ENCODE peak calls at places on chromosome 6, in seven cellular contexts. One of them, this sample, is unnamed.

GRCh38 chr6:127851197-127851596 is 49.7 kb downstream of the THEMIS start:
- DNase-seq in left ventricle myocardium inferior: no peak
- DNase-seq in GM12878: no peak
- DNase-seq in A549: no peak
- DNase-seq in Peyer's patch: no peak
- DNase-seq in IMR-90: peak; percentile 26
- DNase-seq in H9: no peak
- DNase-seq in this sample: no peak

GRCh38 chr6:36598326-36598725 is 4.2 kb downstream of the SRSF3 start:
- DNase-seq in Peyer's patch: peak; percentile 47
- DNase-seq in A549: no peak
- DNase-seq in left ventricle myocardium inferior: no peak
- DNase-seq in H9: no peak
- DNase-seq in IMR-90: no peak
- DNase-seq in GM12878: no peak
- DNase-seq in this sample: no peak

GRCh38 chr6:43436577-43437282 is 9.4 kb downstream of the ABCC10 start:
- DNase-seq in GM12878: no peak
- DNase-seq in H9: no peak
- DNase-seq in left ventricle myocardium inferior: no peak
- DNase-seq in Peyer's patch: no peak
- DNase-seq in IMR-90: peak; percentile 65
- DNase-seq in A549: peak; percentile 48
- DNase-seq in this sample: no peak

GRCh38 chr6:25405442-25405841 is 126.3 kb downstream of the CARMIL1 start:
- DNase-seq in A549: no peak
- DNase-seq in Peyer's patch: no peak
- DNase-seq in IMR-90: no peak
- DNase-seq in H9: no peak
- DNase-seq in left ventricle myocardium inferior: no peak
- DNase-seq in GM12878: no peak
- DNase-seq in this sample: no peak

GRCh38 chr6:117482240-117483003 is at the start of gene DCBLD1:
- DNase-seq in IMR-90: peak; percentile 70
- DNase-seq in A549: peak; percentile 58
- DNase-seq in GM12878: no peak
- DNase-seq in Peyer's patch: peak; percentile 86
- DNase-seq in H9: peak; percentile 84
- DNase-seq in left ventricle myocardium inferior: peak; percentile 77
- DNase-seq in this sample: peak; percentile 12

GRCh38 chr6:90694802-90695201 is 107.9 kb upstream of the MAP3K7 start:
- DNase-seq in IMR-90: no peak
- DNase-seq in A549: no peak
- DNase-seq in Peyer's patch: no peak
- DNase-seq in H9: no peak
- DNase-seq in GM12878: no peak
- DNase-seq in left ventricle myocardium inferior: no peak
- DNase-seq in this sample: no peak

GRCh38 chr6:70304611-70305010 is 1.7 kb upstream of the COL9A1 start:
- DNase-seq in IMR-90: no peak
- DNase-seq in A549: no peak
- DNase-seq in GM12878: no peak
- DNase-seq in left ventricle myocardium inferior: no peak
- DNase-seq in H9: no peak
- DNase-seq in Peyer's patch: no peak
- DNase-seq in this sample: no peak

GRCh38 chr6:17482711-17483110 is 89.3 kb downstream of the CAP2 start:
- DNase-seq in GM12878: no peak
- DNase-seq in Peyer's patch: no peak
- DNase-seq in H9: no peak
- DNase-seq in IMR-90: no peak
- DNase-seq in left ventricle myocardium inferior: no peak
- DNase-seq in A549: no peak
- DNase-seq in this sample: no peak

GRCh38 chr6:133502451-133503259 is 261.5 kb downstream of the EYA4 start:
- DNase-seq in H9: no peak
- DNase-seq in Peyer's patch: no peak
- DNase-seq in left ventricle myocardium inferior: no peak
- DNase-seq in GM12878: no peak
- DNase-seq in A549: no peak
- DNase-seq in IMR-90: peak; percentile 94
- DNase-seq in this sample: no peak

GRCh38 chr6:47479156-47479541 is 1.6 kb downstream of the CD2AP start:
- DNase-seq in left ventricle myocardium inferior: no peak
- DNase-seq in Peyer's patch: no peak
- DNase-seq in IMR-90: peak; percentile 17
- DNase-seq in A549: no peak
- DNase-seq in H9: no peak
- DNase-seq in GM12878: no peak
- DNase-seq in this sample: no peak

GRCh38 chr6:66145867-66146266 is 438.8 kb upstream of the EYS start:
- DNase-seq in H9: no peak
- DNase-seq in A549: no peak
- DNase-seq in left ventricle myocardium inferior: no peak
- DNase-seq in Peyer's patch: no peak
- DNase-seq in GM12878: no peak
- DNase-seq in IMR-90: no peak
- DNase-seq in this sample: no peak

GRCh38 chr6:137291441-137291840 is 72.3 kb upstream of the IFNGR1 start:
- DNase-seq in GM12878: no peak
- DNase-seq in A549: no peak
- DNase-seq in Peyer's patch: peak; percentile 66
- DNase-seq in H9: no peak
- DNase-seq in IMR-90: peak; percentile 12
- DNase-seq in left ventricle myocardium inferior: peak; percentile 33
- DNase-seq in this sample: no peak

GRCh38 chr6:4994741-4995140 is 9.1 kb downstream of the RPP40 start:
- DNase-seq in GM12878: no peak
- DNase-seq in IMR-90: no peak
- DNase-seq in Peyer's patch: no peak
- DNase-seq in H9: no peak
- DNase-seq in left ventricle myocardium inferior: no peak
- DNase-seq in A549: no peak
- DNase-seq in this sample: no peak

GRCh38 chr6:84422380-84422968 is 195.0 kb upstream of the CEP162 start:
- DNase-seq in Peyer's patch: no peak
- DNase-seq in A549: peak; percentile 18
- DNase-seq in left ventricle myocardium inferior: peak; percentile 46
- DNase-seq in IMR-90: peak; percentile 41
- DNase-seq in GM12878: no peak
- DNase-seq in H9: peak; percentile 81
- DNase-seq in this sample: no peak

GRCh38 chr6:13328875-13329183 is 492 bp upstream of the TBC1D7 start:
- DNase-seq in H9: no peak
- DNase-seq in GM12878: no peak
- DNase-seq in A549: no peak
- DNase-seq in left ventricle myocardium inferior: no peak
- DNase-seq in IMR-90: no peak
- DNase-seq in Peyer's patch: no peak
- DNase-seq in this sample: no peak

GRCh38 chr6:139853302-139853992 is 479.0 kb upstream of the CITED2 start:
- DNase-seq in left ventricle myocardium inferior: no peak
- DNase-seq in IMR-90: peak; percentile 87
- DNase-seq in Peyer's patch: peak; percentile 75
- DNase-seq in A549: no peak
- DNase-seq in H9: no peak
- DNase-seq in GM12878: no peak
- DNase-seq in this sample: no peak

GRCh38 chr6:34205466-34205865 is 31.2 kb upstream of the HMGA1 start:
- DNase-seq in IMR-90: peak; percentile 25
- DNase-seq in Peyer's patch: no peak
- DNase-seq in left ventricle myocardium inferior: no peak
- DNase-seq in H9: no peak
- DNase-seq in GM12878: no peak
- DNase-seq in A549: no peak
- DNase-seq in this sample: no peak

GRCh38 chr6:37207903-37208456 is 38.0 kb downstream of the PIM1 start:
- DNase-seq in A549: peak; percentile 76
- DNase-seq in GM12878: peak; percentile 28
- DNase-seq in H9: peak; percentile 95
- DNase-seq in IMR-90: peak; percentile 70
- DNase-seq in left ventricle myocardium inferior: peak; percentile 81
- DNase-seq in Peyer's patch: peak; percentile 97
- DNase-seq in this sample: peak; percentile 86

GRCh38 chr6:109527989-109528388 is 45.0 kb upstream of the ZBTB24 start:
- DNase-seq in A549: peak; percentile 10
- DNase-seq in IMR-90: peak; percentile 16
- DNase-seq in GM12878: no peak
- DNase-seq in H9: no peak
- DNase-seq in Peyer's patch: no peak
- DNase-seq in left ventricle myocardium inferior: no peak
- DNase-seq in this sample: no peak

GRCh38 chr6:3202999-3203696 is 24.3 kb downstream of the TUBB2B start:
- DNase-seq in GM12878: no peak
- DNase-seq in H9: no peak
- DNase-seq in IMR-90: peak; percentile 81
- DNase-seq in Peyer's patch: no peak
- DNase-seq in A549: no peak
- DNase-seq in left ventricle myocardium inferior: no peak
- DNase-seq in this sample: no peak

GRCh38 chr6:52535711-52536423 is 41.0 kb downstream of the TRAM2 start:
- DNase-seq in GM12878: no peak
- DNase-seq in IMR-90: no peak
- DNase-seq in Peyer's patch: no peak
- DNase-seq in left ventricle myocardium inferior: no peak
- DNase-seq in H9: no peak
- DNase-seq in A549: no peak
- DNase-seq in this sample: no peak

GRCh38 chr6:37988131-37988530 is 168.6 kb downstream of the ZFAND3 start:
- DNase-seq in A549: no peak
- DNase-seq in left ventricle myocardium inferior: no peak
- DNase-seq in Peyer's patch: no peak
- DNase-seq in GM12878: no peak
- DNase-seq in H9: no peak
- DNase-seq in IMR-90: peak; percentile 89
- DNase-seq in this sample: no peak

GRCh38 chr6:111841822-111842221 is 31.4 kb downstream of the FYN start:
- DNase-seq in IMR-90: peak; percentile 76
- DNase-seq in Peyer's patch: peak; percentile 83
- DNase-seq in H9: no peak
- DNase-seq in A549: no peak
- DNase-seq in GM12878: peak; percentile 60
- DNase-seq in left ventricle myocardium inferior: no peak
- DNase-seq in this sample: no peak

GRCh38 chr6:154433477-154434241 is 76.8 kb downstream of the CNKSR3 start:
- DNase-seq in GM12878: no peak
- DNase-seq in A549: no peak
- DNase-seq in left ventricle myocardium inferior: no peak
- DNase-seq in IMR-90: no peak
- DNase-seq in H9: no peak
- DNase-seq in Peyer's patch: no peak
- DNase-seq in this sample: no peak
- H3K27ac ChIP-seq in GM12878: no peak overlapping the region
- H3K27ac ChIP-seq in A549: no peak overlapping the region
- H3K27ac ChIP-seq in left ventricle myocardium inferior: peak overlapping the region; percentile 64
- H3K27ac ChIP-seq in IMR-90: no peak overlapping the region
- H3K27ac ChIP-seq in H9: no peak overlapping the region
- H3K27ac ChIP-seq in Peyer's patch: no peak overlapping the region
- H3K27ac ChIP-seq in this sample: no peak overlapping the region

DNA sequence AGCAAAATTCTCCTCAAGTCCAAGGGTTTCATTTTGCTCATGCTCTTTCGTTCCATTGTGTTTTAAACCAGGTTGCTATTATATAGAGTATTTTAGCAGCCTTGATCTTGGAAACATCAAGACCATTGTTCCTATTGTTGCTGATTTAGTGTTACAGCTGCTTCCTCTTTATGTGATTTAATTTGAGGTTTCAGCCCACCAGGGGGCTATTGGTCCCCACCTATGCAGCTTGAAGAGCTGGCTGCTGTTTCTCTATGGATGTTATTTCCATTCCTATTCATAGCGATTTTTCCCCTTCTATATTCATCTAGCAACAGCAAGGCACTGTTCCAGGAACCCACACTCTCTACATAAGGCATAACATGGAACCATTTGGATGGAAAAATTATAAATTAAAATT is 418.8 kb downstream of the CDKAL1 start:
- DNase-seq in H9: no peak
- DNase-seq in GM12878: no peak
- DNase-seq in Peyer's patch: no peak
- DNase-seq in A549: no peak
- DNase-seq in left ventricle myocardium inferior: no peak
- DNase-seq in IMR-90: no peak
- DNase-seq in this sample: no peak
- TF ChIP-seq CTCF in H9: peak; percentile 45
- TF ChIP-seq CTCF in GM12878: no peak
- TF ChIP-seq CTCF in Peyer's patch: no peak
- TF ChIP-seq CTCF in A549: no peak
- TF ChIP-seq CTCF in left ventricle myocardium inferior: no peak
- TF ChIP-seq CTCF in IMR-90: peak; percentile 3
- TF ChIP-seq CTCF in this sample: no peak

GRCh38 chr6:167403427-167403826 is 78.5 kb downstream of the TTLL2 start:
- DNase-seq in left ventricle myocardium inferior: no peak
- DNase-seq in GM12878: no peak
- DNase-seq in Peyer's patch: no peak
- DNase-seq in IMR-90: no peak
- DNase-seq in A549: no peak
- DNase-seq in H9: no peak
- DNase-seq in this sample: no peak

GRCh38 chr6:167402195-167402686 is 77.4 kb downstream of the TTLL2 start:
- DNase-seq in left ventricle myocardium inferior: no peak
- DNase-seq in GM12878: no peak
- DNase-seq in IMR-90: no peak
- DNase-seq in A549: no peak
- DNase-seq in Peyer's patch: no peak
- DNase-seq in H9: no peak
- DNase-seq in this sample: no peak

GRCh38 chr6:167401525-167402194 is 76.8 kb downstream of the TTLL2 start:
- DNase-seq in GM12878: no peak
- DNase-seq in Peyer's patch: peak; percentile 62
- DNase-seq in IMR-90: no peak
- DNase-seq in left ventricle myocardium inferior: no peak
- DNase-seq in A549: no peak
- DNase-seq in H9: peak; percentile 47
- DNase-seq in this sample: no peak

GRCh38 chr6:167405778-167406532 is 81.1 kb downstream of the TTLL2 start:
- DNase-seq in H9: no peak
- DNase-seq in GM12878: no peak
- DNase-seq in left ventricle myocardium inferior: no peak
- DNase-seq in IMR-90: no peak
- DNase-seq in Peyer's patch: no peak
- DNase-seq in A549: no peak
- DNase-seq in this sample: no peak

GRCh38 chr6:167404385-167405049 is 79.6 kb downstream of the TTLL2 start:
- DNase-seq in GM12878: no peak
- DNase-seq in IMR-90: no peak
- DNase-seq in A549: no peak
- DNase-seq in H9: peak; percentile 14
- DNase-seq in Peyer's patch: no peak
- DNase-seq in left ventricle myocardium inferior: no peak
- DNase-seq in this sample: no peak
- H3K9me3 ChIP-seq in GM12878: no peaks in the 10 kb centered on the region
- H3K9me3 ChIP-seq in IMR-90: peaks cover 56% of the 10 kb centered on the region
- H3K9me3 ChIP-seq in A549: no peaks in the 10 kb centered on the region
- H3K9me3 ChIP-seq in H9: no peaks in the 10 kb centered on the region
- H3K9me3 ChIP-seq in Peyer's patch: no peaks in the 10 kb centered on the region
- H3K9me3 ChIP-seq in left ventricle myocardium inferior: no peaks in the 10 kb centered on the region
- H3K9me3 ChIP-seq in this sample: no peaks in the 10 kb centered on the region

DNA sequence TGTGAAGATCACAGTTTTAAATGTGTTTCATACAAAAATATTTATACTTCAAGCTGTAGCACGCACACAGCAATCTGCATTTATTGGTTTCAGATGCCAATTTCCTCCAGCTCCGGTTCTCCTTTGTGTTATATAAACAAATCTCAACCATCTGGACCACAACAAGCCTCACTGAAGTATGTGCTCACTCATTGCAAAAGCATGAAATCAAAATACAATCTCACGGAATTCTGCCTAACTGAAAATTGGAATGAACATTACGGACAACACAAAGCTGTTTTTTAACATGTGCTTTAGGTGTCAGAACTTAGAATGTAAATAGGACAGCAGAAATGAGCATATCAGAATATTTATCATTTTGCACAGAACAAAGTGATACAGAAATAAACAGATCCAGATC is 38.0 kb downstream of the RCAN2 start:
- DNase-seq in Peyer's patch: no peak
- DNase-seq in A549: no peak
- DNase-seq in left ventricle myocardium inferior: no peak
- DNase-seq in GM12878: no peak
- DNase-seq in H9: no peak
- DNase-seq in IMR-90: peak; percentile 70
- DNase-seq in this sample: no peak
- H3K27ac ChIP-seq in Peyer's patch: no peak overlapping the region
- H3K27ac ChIP-seq in A549: no peak overlapping the region
- H3K27ac ChIP-seq in left ventricle myocardium inferior: peak overlapping the region; percentile 67
- H3K27ac ChIP-seq in GM12878: no peak overlapping the region
- H3K27ac ChIP-seq in H9: no peak overlapping the region
- H3K27ac ChIP-seq in IMR-90: no peak overlapping the region
- H3K27ac ChIP-seq in this sample: no peak overlapping the region